ENCODE peak calls at places on chromosomes 12 and 14, in nine cellular contexts. One of them, this sample, is unnamed.

GRCh38 chr12:45435945-45436710 is 220.2 kb downstream of the ANO6 start:
- DNase-seq in HepG2: no peak
- DNase-seq in PC-3: no peak
- DNase-seq in GM23248: peak; percentile 5
- DNase-seq in SJSA1: no peak
- DNase-seq in tibial artery: no peak
- DNase-seq in K562: no peak
- DNase-seq in ovary: no peak
- DNase-seq in MM.1S: no peak
- DNase-seq in this sample: no peak

GRCh38 chr14:61129168-61129745 is 148.2 kb downstream of the SLC38A6 start:
- DNase-seq in ovary: no peak
- DNase-seq in PC-3: peak; percentile 57
- DNase-seq in MM.1S: no peak
- DNase-seq in tibial artery: no peak
- DNase-seq in GM23248: no peak
- DNase-seq in K562: no peak
- DNase-seq in SJSA1: no peak
- DNase-seq in HepG2: no peak
- DNase-seq in this sample: no peak

GRCh38 chr12:6635856-6636521 is at the start of gene LPAR5:
- DNase-seq in K562: peak; percentile 78
- DNase-seq in PC-3: peak; percentile 67
- DNase-seq in GM23248: peak; percentile 80
- DNase-seq in tibial artery: peak; percentile 54
- DNase-seq in ovary: no peak
- DNase-seq in SJSA1: no peak
- DNase-seq in HepG2: no peak
- DNase-seq in MM.1S: no peak
- DNase-seq in this sample: peak; percentile 91

GRCh38 chr12:131698286-131698685 is 12.6 kb upstream of the SFSWAP start:
- DNase-seq in K562: no peak
- DNase-seq in GM23248: no peak
- DNase-seq in PC-3: no peak
- DNase-seq in ovary: no peak
- DNase-seq in HepG2: no peak
- DNase-seq in tibial artery: no peak
- DNase-seq in MM.1S: no peak
- DNase-seq in SJSA1: no peak
- DNase-seq in this sample: no peak

GRCh38 chr12:3419538-3419937 is 71.5 kb upstream of the PRMT8 start:
- DNase-seq in K562: no peak
- DNase-seq in PC-3: no peak
- DNase-seq in tibial artery: no peak
- DNase-seq in SJSA1: no peak
- DNase-seq in ovary: no peak
- DNase-seq in HepG2: no peak
- DNase-seq in GM23248: no peak
- DNase-seq in MM.1S: no peak
- DNase-seq in this sample: no peak

GRCh38 chr12:46269429-46270241 is 792 bp upstream of the SLC38A1 start:
- DNase-seq in tibial artery: no peak
- DNase-seq in PC-3: peak; percentile 76
- DNase-seq in MM.1S: no peak
- DNase-seq in K562: no peak
- DNase-seq in GM23248: peak; percentile 2
- DNase-seq in ovary: peak; percentile 29
- DNase-seq in HepG2: no peak
- DNase-seq in SJSA1: no peak
- DNase-seq in this sample: peak; percentile 63

GRCh38 chr12:115172521-115172920 is 488.5 kb upstream of the TBX3 start:
- DNase-seq in GM23248: peak; percentile 60
- DNase-seq in PC-3: no peak
- DNase-seq in ovary: no peak
- DNase-seq in MM.1S: no peak
- DNase-seq in HepG2: no peak
- DNase-seq in SJSA1: no peak
- DNase-seq in tibial artery: no peak
- DNase-seq in K562: no peak
- DNase-seq in this sample: no peak

GRCh38 chr12:121261397-121261796 is 35.1 kb downstream of the CAMKK2 start:
- DNase-seq in GM23248: no peak
- DNase-seq in ovary: no peak
- DNase-seq in tibial artery: no peak
- DNase-seq in MM.1S: no peak
- DNase-seq in SJSA1: no peak
- DNase-seq in HepG2: no peak
- DNase-seq in K562: no peak
- DNase-seq in PC-3: no peak
- DNase-seq in this sample: no peak

GRCh38 chr14:91387135-91387849 is 30.3 kb downstream of the CCDC88C start:
- DNase-seq in HepG2: no peak
- DNase-seq in ovary: no peak
- DNase-seq in tibial artery: no peak
- DNase-seq in GM23248: no peak
- DNase-seq in K562: no peak
- DNase-seq in MM.1S: no peak
- DNase-seq in SJSA1: no peak
- DNase-seq in PC-3: no peak
- DNase-seq in this sample: no peak

GRCh38 chr12:80033457-80033856 is 65.9 kb upstream of the OTOGL start:
- DNase-seq in SJSA1: no peak
- DNase-seq in GM23248: peak; percentile 78
- DNase-seq in HepG2: no peak
- DNase-seq in PC-3: peak; percentile 89
- DNase-seq in MM.1S: no peak
- DNase-seq in K562: no peak
- DNase-seq in tibial artery: no peak
- DNase-seq in ovary: no peak
- DNase-seq in this sample: no peak

GRCh38 chr12:117583677-117584076 is 222.3 kb upstream of the NOS1 start:
- DNase-seq in tibial artery: no peak
- DNase-seq in GM23248: no peak
- DNase-seq in ovary: no peak
- DNase-seq in MM.1S: no peak
- DNase-seq in PC-3: no peak
- DNase-seq in HepG2: no peak
- DNase-seq in SJSA1: no peak
- DNase-seq in K562: no peak
- DNase-seq in this sample: no peak

DNA sequence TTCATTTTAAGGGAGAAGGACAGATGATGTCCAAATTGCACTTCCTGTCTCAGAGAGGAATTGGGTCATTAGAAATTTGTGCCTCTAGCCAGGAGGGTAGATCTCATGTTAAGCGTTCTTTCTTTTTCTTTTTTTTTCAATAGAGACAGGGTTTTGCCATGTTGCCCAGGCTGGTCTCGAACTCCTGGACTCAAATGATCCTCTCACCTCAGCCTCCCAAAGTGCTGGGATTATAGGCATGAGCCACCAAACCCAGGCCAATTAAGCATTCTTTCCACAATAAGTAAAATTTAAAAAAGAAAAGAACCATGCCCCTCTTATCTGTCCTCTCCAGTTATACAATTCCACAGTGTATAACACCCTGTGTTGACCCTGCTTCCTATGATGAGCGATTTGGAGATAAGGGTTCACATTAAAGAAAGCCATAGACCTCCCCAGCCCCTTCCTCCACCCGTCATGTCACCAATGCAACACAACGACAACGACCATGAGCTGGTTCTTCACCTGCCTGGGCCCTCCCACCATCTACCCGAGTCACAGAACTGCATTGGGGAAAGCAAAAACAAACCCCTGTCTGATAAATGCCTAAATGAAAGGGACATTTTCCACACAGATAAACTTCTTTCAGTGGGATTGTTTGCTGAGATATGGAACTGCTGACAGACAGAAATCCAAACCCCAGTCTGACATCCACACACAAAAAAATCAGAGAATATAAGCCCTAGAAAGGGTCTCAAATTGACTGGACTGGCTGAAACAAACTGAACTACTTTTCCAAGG is 37.3 kb downstream of the SSH1 start:
- DNase-seq in HepG2: no peak
- DNase-seq in MM.1S: no peak
- DNase-seq in PC-3: no peak
- DNase-seq in tibial artery: no peak
- DNase-seq in GM23248: no peak
- DNase-seq in ovary: no peak
- DNase-seq in SJSA1: no peak
- DNase-seq in K562: peak; percentile 51
- DNase-seq in this sample: no peak
- H3K27ac ChIP-seq in HepG2: no peak overlapping the region
- H3K27ac ChIP-seq in MM.1S: no peak overlapping the region
- H3K27ac ChIP-seq in PC-3: no peak overlapping the region
- H3K27ac ChIP-seq in tibial artery: no peak overlapping the region
- H3K27ac ChIP-seq in GM23248: peak overlapping the region; percentile 100
- H3K27ac ChIP-seq in ovary: no peak overlapping the region
- H3K27ac ChIP-seq in SJSA1: no peak overlapping the region
- H3K27ac ChIP-seq in K562: no peak overlapping the region
- H3K27ac ChIP-seq in this sample: peak overlapping the region; percentile 27

GRCh38 chr12:114626-115211 is 48.2 kb downstream of the IQSEC3 start:
- DNase-seq in tibial artery: no peak
- DNase-seq in PC-3: no peak
- DNase-seq in HepG2: no peak
- DNase-seq in ovary: no peak
- DNase-seq in SJSA1: no peak
- DNase-seq in GM23248: no peak
- DNase-seq in MM.1S: no peak
- DNase-seq in K562: no peak
- DNase-seq in this sample: no peak

GRCh38 chr12:115960-116915 is 49.7 kb downstream of the IQSEC3 start:
- DNase-seq in K562: no peak
- DNase-seq in PC-3: no peak
- DNase-seq in tibial artery: no peak
- DNase-seq in HepG2: no peak
- DNase-seq in GM23248: no peak
- DNase-seq in ovary: no peak
- DNase-seq in SJSA1: no peak
- DNase-seq in MM.1S: no peak
- DNase-seq in this sample: no peak

GRCh38 chr12:113347-113746 is 46.8 kb downstream of the IQSEC3 start:
- DNase-seq in K562: no peak
- DNase-seq in SJSA1: no peak
- DNase-seq in ovary: no peak
- DNase-seq in GM23248: no peak
- DNase-seq in MM.1S: no peak
- DNase-seq in PC-3: peak; percentile 63
- DNase-seq in HepG2: no peak
- DNase-seq in tibial artery: no peak
- DNase-seq in this sample: no peak

GRCh38 chr12:117311-117710 is 50.7 kb downstream of the IQSEC3 start:
- DNase-seq in SJSA1: no peak
- DNase-seq in MM.1S: no peak
- DNase-seq in HepG2: no peak
- DNase-seq in PC-3: no peak
- DNase-seq in ovary: no peak
- DNase-seq in GM23248: no peak
- DNase-seq in K562: no peak
- DNase-seq in tibial artery: no peak
- DNase-seq in this sample: no peak

DNA sequence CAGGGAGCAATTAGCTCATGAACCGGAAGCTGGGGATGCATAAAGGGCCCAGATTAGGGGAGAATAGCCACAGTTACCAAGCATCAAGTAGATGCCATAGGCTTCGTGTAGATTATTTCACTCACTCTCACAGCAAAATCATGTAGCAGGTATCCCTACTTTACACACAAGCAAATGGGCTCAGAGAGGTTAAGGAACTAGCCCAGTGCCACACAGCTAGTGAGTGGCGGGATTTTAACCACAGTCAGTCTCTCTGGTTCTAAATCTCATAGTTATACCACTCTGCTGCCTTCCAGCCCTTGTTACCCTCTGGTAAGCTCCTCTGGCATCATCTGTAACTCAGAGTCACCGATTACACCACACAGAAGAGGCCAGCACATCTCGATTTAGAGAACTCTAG is 49.0 kb downstream of the IQSEC3 start:
- DNase-seq in K562: no peak
- DNase-seq in SJSA1: no peak
- DNase-seq in GM23248: no peak
- DNase-seq in MM.1S: no peak
- DNase-seq in PC-3: no peak
- DNase-seq in tibial artery: no peak
- DNase-seq in ovary: no peak
- DNase-seq in HepG2: no peak
- DNase-seq in this sample: no peak
- H3K4me1 ChIP-seq in K562: no peaks in the 10 kb centered on the region
- H3K4me1 ChIP-seq in SJSA1: no peaks in the 10 kb centered on the region
- H3K4me1 ChIP-seq in GM23248: no peaks in the 10 kb centered on the region
- H3K4me1 ChIP-seq in MM.1S: peaks cover 8% of the 10 kb centered on the region
- H3K4me1 ChIP-seq in PC-3: peaks cover 11% of the 10 kb centered on the region
- H3K4me1 ChIP-seq in tibial artery: no peaks in the 10 kb centered on the region
- H3K4me1 ChIP-seq in ovary: no peaks in the 10 kb centered on the region
- H3K4me1 ChIP-seq in HepG2: no peaks in the 10 kb centered on the region
- H3K4me1 ChIP-seq in this sample: no peaks in the 10 kb centered on the region

GRCh38 chr12:105741786-105742566 is 396.8 kb downstream of the NUAK1 start:
- DNase-seq in tibial artery: peak; percentile 42
- DNase-seq in HepG2: no peak
- DNase-seq in SJSA1: no peak
- DNase-seq in PC-3: peak; percentile 64
- DNase-seq in K562: no peak
- DNase-seq in MM.1S: no peak
- DNase-seq in GM23248: peak; percentile 99
- DNase-seq in ovary: no peak
- DNase-seq in this sample: no peak
- H3K27ac ChIP-seq in tibial artery: peak overlapping the region; percentile 71
- H3K27ac ChIP-seq in HepG2: no peak overlapping the region
- H3K27ac ChIP-seq in SJSA1: no peak overlapping the region
- H3K27ac ChIP-seq in PC-3: no peak overlapping the region
- H3K27ac ChIP-seq in K562: no peak overlapping the region
- H3K27ac ChIP-seq in MM.1S: no peak overlapping the region
- H3K27ac ChIP-seq in GM23248: peak overlapping the region; percentile 34
- H3K27ac ChIP-seq in ovary: no peak overlapping the region
- H3K27ac ChIP-seq in this sample: no peak overlapping the region

DNA sequence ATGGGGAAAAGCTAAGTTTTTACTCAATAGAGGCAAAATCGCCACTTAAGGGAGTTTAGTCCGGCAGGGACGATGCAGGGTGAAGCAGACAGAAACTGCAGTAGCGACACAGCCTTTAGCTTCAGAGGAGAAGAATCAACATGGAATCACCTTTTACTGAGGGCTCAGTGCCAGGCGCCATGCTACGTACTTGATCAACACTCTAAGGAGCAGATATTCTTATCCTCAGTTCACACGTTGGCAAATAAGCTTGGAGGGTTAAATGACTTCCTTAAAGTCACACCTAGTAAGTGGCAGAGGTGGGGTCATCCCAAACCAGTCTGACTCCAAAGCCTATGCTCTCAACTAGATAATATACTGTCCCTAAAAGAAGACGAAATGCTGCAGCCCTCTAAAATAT is 11.0 kb downstream of the CCDC92 start:
- DNase-seq in tibial artery: no peak
- DNase-seq in GM23248: no peak
- DNase-seq in SJSA1: no peak
- DNase-seq in PC-3: no peak
- DNase-seq in HepG2: no peak
- DNase-seq in K562: no peak
- DNase-seq in MM.1S: no peak
- DNase-seq in ovary: no peak
- DNase-seq in this sample: peak; percentile 33
- H3K4me1 ChIP-seq in tibial artery: no peaks in the 10 kb centered on the region
- H3K4me1 ChIP-seq in GM23248: peaks cover 8% of the 10 kb centered on the region
- H3K4me1 ChIP-seq in SJSA1: peaks cover 1% of the 10 kb centered on the region
- H3K4me1 ChIP-seq in PC-3: no peaks in the 10 kb centered on the region
- H3K4me1 ChIP-seq in HepG2: no peaks in the 10 kb centered on the region
- H3K4me1 ChIP-seq in K562: no peaks in the 10 kb centered on the region
- H3K4me1 ChIP-seq in MM.1S: no peaks in the 10 kb centered on the region
- H3K4me1 ChIP-seq in ovary: peaks cover 2% of the 10 kb centered on the region
- H3K4me1 ChIP-seq in this sample: peaks cover 10% of the 10 kb centered on the region